ENCODE peak calls at places on chromosomes 13 and 19, in five cellular contexts. One of them, this sample, is unnamed.

GRCh38 chr19:7483720-7484201 is 5.1 kb downstream of the PEX11G start:
- DNase-seq in AG10803: no peak
- DNase-seq in neural crest cell: no peak
- DNase-seq in fibroblast of the aortic adventitia: no peak
- DNase-seq in AG04450: no peak
- DNase-seq in this sample: no peak

GRCh38 chr19:30064776-30065494 is 122.9 kb downstream of the URI1 start:
- DNase-seq in fibroblast of the aortic adventitia: no peak
- DNase-seq in neural crest cell: no peak
- DNase-seq in AG04450: no peak
- DNase-seq in AG10803: no peak
- DNase-seq in this sample: no peak

GRCh38 chr19:45160870-45161714 is at the start of gene NKPD1:
- DNase-seq in AG04450: no peak
- DNase-seq in fibroblast of the aortic adventitia: no peak
- DNase-seq in neural crest cell: no peak
- DNase-seq in AG10803: no peak
- DNase-seq in this sample: peak

GRCh38 chr19:1150333-1151036 is 23.6 kb downstream of the SBNO2 start:
- DNase-seq in AG04450: no peak
- DNase-seq in neural crest cell: no peak
- DNase-seq in fibroblast of the aortic adventitia: no peak
- DNase-seq in AG10803: no peak
- DNase-seq in this sample: no peak

GRCh38 chr19:19584356-19584755 is 34.1 kb downstream of the PBX4 start:
- DNase-seq in AG10803: no peak
- DNase-seq in neural crest cell: no peak
- DNase-seq in AG04450: no peak
- DNase-seq in fibroblast of the aortic adventitia: no peak
- DNase-seq in this sample: no peak

GRCh38 chr19:46861691-46862503 is 1.1 kb downstream of the ARHGAP35 start:
- DNase-seq in AG04450: no peak
- DNase-seq in AG10803: no peak
- DNase-seq in fibroblast of the aortic adventitia: peak
- DNase-seq in neural crest cell: no peak
- DNase-seq in this sample: no peak

GRCh38 chr13:111251646-111252448 is 68.6 kb upstream of the TEX29 start:
- DNase-seq in fibroblast of the aortic adventitia: no peak
- DNase-seq in AG04450: no peak
- DNase-seq in AG10803: peak
- DNase-seq in neural crest cell: no peak
- DNase-seq in this sample: no peak

GRCh38 chr19:17620696-17621095 is 65.2 kb downstream of the COLGALT1 start:
- DNase-seq in AG10803: no peak
- DNase-seq in neural crest cell: no peak
- DNase-seq in fibroblast of the aortic adventitia: no peak
- DNase-seq in AG04450: no peak
- DNase-seq in this sample: no peak

GRCh38 chr13:98447881-98448641 is 128.8 kb downstream of the STK24 start:
- DNase-seq in AG04450: no peak
- DNase-seq in fibroblast of the aortic adventitia: no peak
- DNase-seq in neural crest cell: peak
- DNase-seq in AG10803: peak
- DNase-seq in this sample: no peak

GRCh38 chr19:7497292-7497691 is 8.5 kb upstream of the PEX11G start:
- DNase-seq in AG04450: no peak
- DNase-seq in AG10803: no peak
- DNase-seq in fibroblast of the aortic adventitia: no peak
- DNase-seq in neural crest cell: no peak
- DNase-seq in this sample: no peak

GRCh38 chr19:584240-585001 is 5.3 kb upstream of the HCN2 start:
- DNase-seq in neural crest cell: peak
- DNase-seq in fibroblast of the aortic adventitia: peak
- DNase-seq in AG10803: no peak
- DNase-seq in AG04450: no peak
- DNase-seq in this sample: peak

GRCh38 chr13:82597737-82598136 is 1284.5 kb downstream of the SLITRK1 start:
- DNase-seq in fibroblast of the aortic adventitia: no peak
- DNase-seq in AG10803: no peak
- DNase-seq in neural crest cell: no peak
- DNase-seq in AG04450: no peak
- DNase-seq in this sample: no peak

GRCh38 chr19:9461938-9462337 is 26.6 kb upstream of the ZNF266 start:
- DNase-seq in neural crest cell: no peak
- DNase-seq in AG10803: no peak
- DNase-seq in fibroblast of the aortic adventitia: no peak
- DNase-seq in AG04450: no peak
- DNase-seq in this sample: no peak

GRCh38 chr13:39062004-39062403 is 23.7 kb downstream of the NHLRC3 start:
- DNase-seq in fibroblast of the aortic adventitia: no peak
- DNase-seq in AG10803: no peak
- DNase-seq in neural crest cell: no peak
- DNase-seq in AG04450: no peak
- DNase-seq in this sample: no peak

GRCh38 chr19:7988307-7988706 is 17.1 kb downstream of the ELAVL1 start:
- DNase-seq in AG10803: no peak
- DNase-seq in neural crest cell: no peak
- DNase-seq in AG04450: no peak
- DNase-seq in fibroblast of the aortic adventitia: no peak
- DNase-seq in this sample: no peak

GRCh38 chr13:64414381-64414780 is 2815.8 kb downstream of the PCDH9 start:
- DNase-seq in fibroblast of the aortic adventitia: peak
- DNase-seq in AG04450: no peak
- DNase-seq in AG10803: no peak
- DNase-seq in neural crest cell: no peak
- DNase-seq in this sample: no peak

GRCh38 chr19:29385191-29385795 is 140.5 kb upstream of the VSTM2B start:
- DNase-seq in AG04450: no peak
- DNase-seq in neural crest cell: no peak
- DNase-seq in fibroblast of the aortic adventitia: no peak
- DNase-seq in AG10803: no peak
- DNase-seq in this sample: no peak

GRCh38 chr13:23443110-23443509 is 9.6 kb upstream of the SACS start:
- DNase-seq in AG04450: no peak
- DNase-seq in neural crest cell: no peak
- DNase-seq in fibroblast of the aortic adventitia: no peak
- DNase-seq in AG10803: no peak
- DNase-seq in this sample: no peak
- TF ChIP-seq CTCF in AG04450: no peak
- TF ChIP-seq CTCF in neural crest cell: no peak
- TF ChIP-seq CTCF in fibroblast of the aortic adventitia: no peak
- TF ChIP-seq CTCF in AG10803: no peak
- TF ChIP-seq CTCF in this sample: no peak

GRCh38 chr13:31409678-31410356 is 210.0 kb downstream of the B3GLCT start:
- DNase-seq in fibroblast of the aortic adventitia: peak
- DNase-seq in AG10803: peak
- DNase-seq in neural crest cell: no peak
- DNase-seq in AG04450: no peak
- DNase-seq in this sample: no peak
- TF ChIP-seq CTCF in fibroblast of the aortic adventitia: peak
- TF ChIP-seq CTCF in AG10803: peak
- TF ChIP-seq CTCF in neural crest cell: peak
- TF ChIP-seq CTCF in AG04450: peak
- TF ChIP-seq CTCF in this sample: no peak

GRCh38 chr13:47794963-47795362 is 206.1 kb downstream of the SUCLA2 start:
- DNase-seq in fibroblast of the aortic adventitia: peak
- DNase-seq in AG04450: no peak
- DNase-seq in neural crest cell: no peak
- DNase-seq in AG10803: peak
- DNase-seq in this sample: no peak
- TF ChIP-seq CTCF in fibroblast of the aortic adventitia: peak
- TF ChIP-seq CTCF in AG04450: peak
- TF ChIP-seq CTCF in neural crest cell: peak
- TF ChIP-seq CTCF in AG10803: peak
- TF ChIP-seq CTCF in this sample: peak

GRCh38 chr19:41796362-41796761 is at the start of gene CEACAM3:
- DNase-seq in fibroblast of the aortic adventitia: no peak
- DNase-seq in AG10803: no peak
- DNase-seq in AG04450: no peak
- DNase-seq in neural crest cell: no peak
- DNase-seq in this sample: no peak

GRCh38 chr19:41793414-41793727 is 3.0 kb upstream of the CEACAM3 start:
- DNase-seq in AG04450: no peak
- DNase-seq in neural crest cell: no peak
- DNase-seq in fibroblast of the aortic adventitia: no peak
- DNase-seq in AG10803: no peak
- DNase-seq in this sample: no peak

GRCh38 chr19:41795031-41795461 is 1.3 kb upstream of the CEACAM3 start:
- DNase-seq in AG10803: peak
- DNase-seq in fibroblast of the aortic adventitia: peak
- DNase-seq in AG04450: no peak
- DNase-seq in neural crest cell: peak
- DNase-seq in this sample: peak

DNA sequence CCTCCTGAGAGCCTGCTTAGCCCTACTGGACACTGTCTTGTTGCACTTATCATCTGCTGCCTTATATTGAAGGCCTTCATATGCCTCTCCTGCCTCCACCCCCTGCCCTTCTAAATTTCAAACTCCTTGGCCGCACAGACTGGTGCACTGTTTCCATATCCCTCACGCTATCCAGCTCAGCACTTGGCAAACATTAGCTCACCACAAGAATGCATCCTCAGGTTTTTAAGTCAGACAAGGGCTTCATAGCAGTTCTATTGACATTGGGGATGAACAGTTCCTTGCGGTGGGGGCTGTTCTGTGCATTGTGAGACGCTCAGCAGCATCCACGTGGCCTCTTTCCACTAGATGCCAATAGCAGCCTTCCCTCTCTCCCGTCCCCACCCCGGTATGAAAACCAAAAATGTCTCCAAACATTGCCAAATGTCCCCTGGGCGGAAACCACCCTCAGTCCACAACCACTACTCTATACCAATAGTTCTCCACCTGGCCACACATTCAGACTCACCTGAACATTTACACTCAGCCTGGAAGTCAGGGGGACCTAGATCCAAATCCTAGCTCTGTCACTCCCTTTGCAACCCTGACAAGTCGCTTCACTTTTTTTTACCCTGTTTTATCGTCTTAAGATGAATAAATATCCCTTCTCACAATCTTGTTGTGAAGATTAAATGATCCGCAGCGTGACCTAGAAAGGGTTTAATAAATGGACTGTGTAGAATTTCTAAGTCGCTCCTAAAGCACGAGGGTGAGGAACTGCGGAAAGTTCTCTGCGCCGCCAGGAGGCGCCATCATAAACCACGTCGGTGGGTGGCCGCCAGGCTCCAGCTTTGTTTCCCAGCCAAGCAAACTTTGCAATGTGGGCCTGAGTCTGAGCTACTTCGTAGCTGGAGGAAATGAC is 3.6 kb upstream of the CEACAM3 start:
- DNase-seq in AG04450: no peak
- DNase-seq in neural crest cell: peak
- DNase-seq in fibroblast of the aortic adventitia: peak
- DNase-seq in AG10803: peak
- DNase-seq in this sample: no peak
- TF ChIP-seq CTCF in AG04450: peak
- TF ChIP-seq CTCF in neural crest cell: peak
- TF ChIP-seq CTCF in fibroblast of the aortic adventitia: peak
- TF ChIP-seq CTCF in AG10803: peak
- TF ChIP-seq CTCF in this sample: peak

GRCh38 chr13:19864339-19865309 is 1.2 kb upstream of the ZMYM5 start:
- DNase-seq in AG04450: no peak
- DNase-seq in fibroblast of the aortic adventitia: peak
- DNase-seq in neural crest cell: peak
- DNase-seq in AG10803: peak
- DNase-seq in this sample: peak
- TF ChIP-seq CTCF in AG04450: peak
- TF ChIP-seq CTCF in fibroblast of the aortic adventitia: peak
- TF ChIP-seq CTCF in neural crest cell: peak
- TF ChIP-seq CTCF in AG10803: peak
- TF ChIP-seq CTCF in this sample: peak

GRCh38 chr19:16139752-16140151 is 3.7 kb upstream of the HSH2D start:
- DNase-seq in AG10803: no peak
- DNase-seq in neural crest cell: no peak
- DNase-seq in AG04450: no peak
- DNase-seq in fibroblast of the aortic adventitia: no peak
- DNase-seq in this sample: no peak

GRCh38 chr19:16142032-16142580 is 1.4 kb upstream of the HSH2D start:
- DNase-seq in neural crest cell: no peak
- DNase-seq in AG10803: no peak
- DNase-seq in AG04450: no peak
- DNase-seq in fibroblast of the aortic adventitia: no peak
- DNase-seq in this sample: no peak

GRCh38 chr19:16144216-16144581 is 714 bp downstream of the HSH2D start:
- DNase-seq in neural crest cell: no peak
- DNase-seq in fibroblast of the aortic adventitia: no peak
- DNase-seq in AG04450: no peak
- DNase-seq in AG10803: no peak
- DNase-seq in this sample: no peak

GRCh38 chr19:16143399-16144215 is at the start of gene HSH2D:
- DNase-seq in neural crest cell: no peak
- DNase-seq in fibroblast of the aortic adventitia: no peak
- DNase-seq in AG04450: no peak
- DNase-seq in AG10803: no peak
- DNase-seq in this sample: no peak

GRCh38 chr19:16141043-16141442 is 2.4 kb upstream of the HSH2D start:
- DNase-seq in AG10803: no peak
- DNase-seq in fibroblast of the aortic adventitia: no peak
- DNase-seq in AG04450: no peak
- DNase-seq in neural crest cell: no peak
- DNase-seq in this sample: no peak
- TF ChIP-seq CTCF in AG10803: no peak
- TF ChIP-seq CTCF in fibroblast of the aortic adventitia: no peak
- TF ChIP-seq CTCF in AG04450: no peak
- TF ChIP-seq CTCF in neural crest cell: no peak
- TF ChIP-seq CTCF in this sample: no peak

DNA sequence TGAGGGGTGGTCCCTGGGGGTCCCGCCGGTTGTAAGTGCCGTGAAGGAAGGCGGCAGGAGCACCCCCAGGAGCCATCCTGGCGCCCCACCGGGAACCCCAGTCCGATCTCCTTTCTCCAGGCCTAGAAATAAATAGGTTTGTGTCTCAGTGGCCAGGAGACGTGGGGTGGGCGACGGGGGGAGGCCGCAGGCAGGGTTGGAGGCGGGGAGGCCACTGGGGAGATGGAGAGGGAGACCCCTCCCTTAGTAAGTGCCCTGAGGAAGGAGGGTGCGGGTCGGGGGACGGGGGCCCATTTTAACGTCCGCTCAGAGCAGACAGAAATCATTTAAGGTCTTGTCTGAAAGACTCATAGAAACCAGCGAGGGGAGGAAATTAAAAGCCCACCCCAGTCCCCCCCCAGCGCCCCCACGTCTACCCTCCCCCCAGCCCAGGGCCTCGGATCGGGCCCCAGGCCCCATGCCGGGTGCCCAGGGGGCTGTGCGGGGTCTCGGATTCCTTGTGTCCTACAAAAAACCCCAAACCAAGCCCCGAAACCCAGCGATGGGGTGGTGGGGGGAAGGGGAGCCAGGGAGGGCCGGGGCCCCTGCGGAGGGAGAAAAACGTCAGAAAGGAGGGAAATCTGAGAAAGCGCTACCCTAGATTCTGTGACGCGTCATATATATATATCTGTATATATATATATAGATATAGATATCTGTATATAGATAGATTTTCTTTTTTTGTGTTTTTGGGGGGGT is 19.6 kb downstream of the ZBTB7A start:
- DNase-seq in AG04450: no peak
- DNase-seq in AG10803: no peak
- DNase-seq in neural crest cell: no peak
- DNase-seq in fibroblast of the aortic adventitia: no peak
- DNase-seq in this sample: no peak
- TF ChIP-seq CTCF in AG04450: no peak
- TF ChIP-seq CTCF in AG10803: no peak
- TF ChIP-seq CTCF in neural crest cell: no peak
- TF ChIP-seq CTCF in fibroblast of the aortic adventitia: no peak
- TF ChIP-seq CTCF in this sample: no peak